ENCODE peak calls at places on chromosomes 11 and 22, in seven cellular contexts. F, N, A, I, R, B and K are unnamed samples.
A peak's percentile ranks its signal among the peaks of the same experiment; 100 is the strongest.

GRCh38 chr22:24474221-24474620 is 20.9 kb upstream of the UPB1 start:
- DNase-seq in A (no peak), N (peak; percentile 92), I (no peak), R (no peak), B (peak; percentile 96), F (no peak), K (no peak)

GRCh38 chr22:41425704-41426365 is 20.8 kb downstream of the TOB2 start:
- DNase-seq in N (no peak), F (no peak), R (no peak), B (no peak), I (no peak), A (no peak), K (no peak)

GRCh38 chr11:93537767-93538261 is 5.4 kb downstream of the SMCO4 start:
- DNase-seq in A (peak; percentile 40), I (no peak), B (peak; percentile 52), F (no peak), N (peak; percentile 47), R (peak; percentile 36), K (no peak)

GRCh38 chr11:3126207-3126865 is 38.8 kb downstream of the OSBPL5 start:
- DNase-seq in A (peak; percentile 52), B (no peak), I (peak; percentile 49), F (no peak), N (no peak), R (peak; percentile 67), K (no peak)

GRCh38 chr11:2810401-2811205 is 75.0 kb downstream of the CDKN1C start:
- DNase-seq in I (peak; percentile 15), B (no peak), N (no peak), A (peak; percentile 9), F (peak; percentile 29), R (peak; percentile 25), K (no peak)

GRCh38 chr11:17658211-17658610 is 61.2 kb upstream of the MYOD1 start:
- DNase-seq in A (no peak), I (no peak), F (no peak), B (no peak), N (no peak), R (no peak), K (no peak)

GRCh38 chr11:113847111-113847510 is 28.3 kb downstream of the USP28 start:
- DNase-seq in R (no peak), B (no peak), F (no peak), A (no peak), I (no peak), N (no peak), K (no peak)

GRCh38 chr11:13966486-13966885 is 4.0 kb downstream of the SPON1 start:
- DNase-seq in F (no peak), I (no peak), R (no peak), N (no peak), B (no peak), A (no peak), K (no peak)

GRCh38 chr11:112931686-112932085 is 29.5 kb upstream of the NCAM1 start:
- DNase-seq in I (no peak), B (no peak), R (no peak), F (no peak), A (no peak), N (no peak), K (no peak)

GRCh38 chr22:32558681-32559355 is 84.2 kb downstream of the FBXO7 start:
- DNase-seq in I (peak; percentile 59), N (peak; percentile 79), B (peak; percentile 85), R (peak; percentile 83), A (peak; percentile 85), F (no peak), K (peak; percentile 39)

GRCh38 chr11:68843703-68844312 is 2.1 kb upstream of the CPT1A start:
- DNase-seq in N (no peak), R (peak; percentile 88), B (peak; percentile 48), A (peak; percentile 62), F (peak; percentile 56), I (peak; percentile 87), K (peak; percentile 62)

GRCh38 chr11:125167954-125168821 is 3.6 kb downstream of the PKNOX2 start:
- DNase-seq in F (peak; percentile 20), B (peak; percentile 93), R (no peak), N (peak; percentile 88), I (no peak), A (no peak), K (peak; percentile 58)

GRCh38 chr11:75850787-75851186 is 35.8 kb downstream of the UVRAG start:
- DNase-seq in F (no peak), R (no peak), N (no peak), B (no peak), A (no peak), I (no peak), K (peak; percentile 52)

GRCh38 chr11:7512525-7513209 is 1.1 kb upstream of the PPFIBP2 start:
- DNase-seq in F (peak; percentile 72), A (peak; percentile 91), B (no peak), N (no peak), R (peak; percentile 91), I (peak; percentile 83), K (peak; percentile 75)

GRCh38 chr11:74011360-74012071 is 2.6 kb upstream of the UCP3 start:
- DNase-seq in N (peak; percentile 38), B (no peak), A (no peak), F (no peak), R (no peak), I (no peak), K (peak; percentile 80)

GRCh38 chr11:12687740-12688139 is 13.5 kb downstream of the TEAD1 start:
- DNase-seq in N (no peak), A (no peak), F (no peak), R (no peak), B (no peak), I (no peak), K (no peak)

GRCh38 chr11:119759747-119760412 is 30.9 kb upstream of the NECTIN1 start:
- DNase-seq in A (no peak), I (no peak), N (no peak), R (no peak), F (no peak), B (no peak), K (no peak)

GRCh38 chr11:32071811-32072210 is 19.1 kb upstream of the RCN1 start:
- DNase-seq in B (peak; percentile 84), A (no peak), N (peak; percentile 68), I (no peak), F (no peak), R (no peak), K (peak; percentile 35)
- TF ChIP-seq CTCF in B (peak; percentile 59), A (no peak), N (peak; percentile 49), I (peak; percentile 33), F (no peak), R (no peak), K (peak; percentile 66)

GRCh38 chr22:49045276-49045675 is 782.4 kb downstream of the BRD1 start:
- DNase-seq in A (no peak), B (no peak), F (no peak), R (no peak), I (no peak), N (no peak), K (no peak)

GRCh38 chr22:49044776-49045175 is 782.9 kb downstream of the BRD1 start:
- DNase-seq in F (no peak), I (no peak), N (no peak), B (no peak), A (no peak), R (no peak), K (no peak)

GRCh38 chr22:49042066-49042465 is 785.6 kb downstream of the BRD1 start:
- DNase-seq in R (no peak), N (no peak), B (no peak), A (no peak), F (no peak), I (no peak), K (no peak)

GRCh38 chr22:49044091-49044490 is 783.6 kb downstream of the BRD1 start:
- DNase-seq in F (no peak), I (no peak), A (no peak), R (no peak), B (no peak), N (no peak), K (no peak)

GRCh38 chr22:49042877-49043859 is 784.5 kb downstream of the BRD1 start:
- DNase-seq in N (no peak), B (no peak), R (no peak), I (no peak), A (no peak), F (no peak), K (no peak)
- H3K9me3 ChIP-seq in N (peaks cover 58% of the 10 kb centered on the region), B (no peaks in the 10 kb centered on the region), R (no peaks in the 10 kb centered on the region), I (no peaks in the 10 kb centered on the region), A (no peaks in the 10 kb centered on the region), F (no peaks in the 10 kb centered on the region), K (no peaks in the 10 kb centered on the region)

GRCh38 chr11:95434489-95435057 is 203.6 kb upstream of the SESN3 start:
- DNase-seq in A (no peak), B (no peak), N (no peak), R (no peak), I (no peak), F (no peak), K (no peak)
- TF ChIP-seq CTCF in A (no peak), B (no peak), N (no peak), R (no peak), I (no peak), F (no peak), K (no peak)

GRCh38 chr22:30321461-30321860 is 5.3 kb downstream of the TBC1D10A start:
- DNase-seq in N (no peak), F (no peak), B (no peak), A (no peak), R (peak; percentile 45), I (no peak), K (no peak)
- H3K9me3 ChIP-seq in N (no peaks in the 10 kb centered on the region), F (no peaks in the 10 kb centered on the region), B (no peaks in the 10 kb centered on the region), A (no peaks in the 10 kb centered on the region), R (no peaks in the 10 kb centered on the region), I (no peaks in the 10 kb centered on the region), K (no peaks in the 10 kb centered on the region)

GRCh38 chr11:132559371-132560036 is 972.8 kb downstream of the OPCML start:
- DNase-seq in A (no peak), F (no peak), R (no peak), N (no peak), B (peak; percentile 16), I (no peak), K (no peak)
- TF ChIP-seq CTCF in A (no peak), F (no peak), R (no peak), N (peak; percentile 12), B (no peak), I (no peak), K (peak; percentile 21)

DNA sequence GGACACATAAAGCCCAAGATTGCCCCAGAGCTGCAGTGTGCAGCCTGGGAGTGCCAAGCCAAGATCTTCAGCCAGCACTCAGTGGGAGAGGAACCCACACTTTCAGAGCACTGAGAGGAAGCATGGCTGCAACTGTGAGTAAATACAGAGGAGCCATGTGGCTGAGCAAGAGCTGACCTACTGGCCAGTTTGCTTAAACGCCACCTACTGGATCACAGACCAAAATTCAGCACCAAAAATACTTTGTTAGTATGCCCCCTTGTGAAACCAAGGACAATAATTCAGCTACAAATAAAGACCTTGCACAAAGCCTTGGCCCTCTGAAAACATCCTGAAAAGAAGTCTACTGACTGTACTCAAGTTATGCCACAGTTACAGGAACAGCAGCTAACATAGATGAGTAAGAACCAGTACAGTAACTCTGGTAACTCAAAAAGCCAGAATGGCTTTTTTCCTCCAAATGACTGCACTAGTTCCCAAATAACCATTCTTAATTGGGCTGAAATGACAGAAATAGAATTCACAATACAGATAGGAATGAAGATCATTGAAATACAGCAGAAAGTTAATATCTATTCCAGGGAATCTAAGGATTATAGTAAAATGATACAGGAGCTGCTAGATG is 10.1 kb upstream of the OR4A15 start:
- DNase-seq in I (no peak), R (no peak), A (no peak), F (no peak), N (no peak), B (no peak), K (no peak)
- H3K9me3 ChIP-seq in I (peaks cover 23% of the 10 kb centered on the region), R (peaks cover 3% of the 10 kb centered on the region), A (no peaks in the 10 kb centered on the region), F (no peaks in the 10 kb centered on the region), N (peaks cover 18% of the 10 kb centered on the region), B (no peaks in the 10 kb centered on the region), K (no peaks in the 10 kb centered on the region)

GRCh38 chr11:101169944-101170343 is 40.3 kb upstream of the PGR start:
- DNase-seq in I (no peak), F (no peak), B (no peak), R (no peak), A (no peak), N (no peak), K (no peak)

GRCh38 chr11:101166038-101166437 is 36.4 kb upstream of the PGR start:
- DNase-seq in F (no peak), A (no peak), R (no peak), N (no peak), B (no peak), I (no peak), K (no peak)
- TF ChIP-seq CTCF in F (no peak), A (no peak), R (no peak), N (no peak), B (no peak), I (no peak), K (no peak)